ENCODE peak calls at places on chromosome 14, in six cellular contexts. T is GM20000, I is RWPE1, P is pancreas, Z is A549, Q is glutamatergic neuron. G is an unnamed sample.

GRCh38 chr14:71362920-71363584 is 455.8 kb downstream of the PCNX1 start:
- DNase-seq in T (peak), I (no peak), P (no peak), Z (no peak), Q (no peak), G (peak)

GRCh38 chr14:99320105-99320572 is 48.1 kb upstream of the BCL11B start:
- DNase-seq in T (peak), I (peak), P (peak), Z (peak), Q (peak), G (peak)

GRCh38 chr14:101404426-101405170 is 156.7 kb upstream of the DIO3 start:
- DNase-seq in T (no peak), I (no peak), P (no peak), Z (no peak), Q (no peak), G (peak)

GRCh38 chr14:92687681-92688433 is 60.6 kb downstream of the LGMN start:
- DNase-seq in T (peak), I (no peak), P (peak), Z (no peak), Q (peak), G (no peak)

GRCh38 chr14:32608880-32609279 is 279.8 kb downstream of the AKAP6 start:
- DNase-seq in T (no peak), I (peak), P (no peak), Z (no peak), Q (no peak), G (peak)

GRCh38 chr14:29310757-29311156 is 544.2 kb downstream of the FOXG1 start:
- DNase-seq in T (no peak), I (peak), P (no peak), Z (no peak), Q (no peak), G (no peak)

GRCh38 chr14:98943907-98944306 is 328.1 kb downstream of the BCL11B start:
- DNase-seq in T (no peak), I (no peak), P (no peak), Z (no peak), Q (no peak), G (no peak)

GRCh38 chr14:106442857-106443256 is 916.5 kb downstream of the TMEM121 start:
- DNase-seq in T (peak), I (no peak), P (no peak), Z (no peak), Q (no peak), G (peak)

GRCh38 chr14:90451443-90451842 is 54.6 kb downstream of the CALM1 start:
- DNase-seq in T (no peak), I (no peak), P (no peak), Z (no peak), Q (no peak), G (no peak)

GRCh38 chr14:103846569-103847438 is 571 bp downstream of the PPP1R13B start:
- DNase-seq in T (peak), I (peak), P (peak), Z (no peak), Q (peak), G (peak)

GRCh38 chr14:58815046-58815701 is 177.4 kb downstream of the DACT1 start:
- DNase-seq in T (no peak), I (no peak), P (no peak), Z (no peak), Q (no peak), G (no peak)

GRCh38 chr14:100994757-100995156 is 91.2 kb upstream of the RTL1 start:
- DNase-seq in T (no peak), I (no peak), P (no peak), Z (no peak), Q (no peak), G (no peak)

GRCh38 chr14:101176535-101177205 is 273.1 kb upstream of the RTL1 start:
- DNase-seq in T (no peak), I (no peak), P (no peak), Z (no peak), Q (no peak), G (no peak)

GRCh38 chr14:101128478-101129450 is 225.2 kb upstream of the RTL1 start:
- DNase-seq in T (no peak), I (no peak), P (no peak), Z (no peak), Q (peak), G (no peak)

GRCh38 chr14:103122578-103123127 is 608 bp upstream of the TNFAIP2 start:
- DNase-seq in T (no peak), I (no peak), P (peak), Z (no peak), Q (no peak), G (no peak)

GRCh38 chr14:59576332-59577294 is at the start of gene CCDC175:
- DNase-seq in T (peak), I (peak), P (peak), Z (peak), Q (peak), G (peak)

GRCh38 chr14:29548948-29549370 is 378.7 kb downstream of the PRKD1 start:
- DNase-seq in T (peak), I (peak), P (no peak), Z (peak), Q (no peak), G (peak)

GRCh38 chr14:92847220-92848148 is 53.4 kb downstream of the GOLGA5 start:
- DNase-seq in T (no peak), I (no peak), P (no peak), Z (no peak), Q (no peak), G (no peak)

GRCh38 chr14:61498811-61499210 is 177.4 kb downstream of the PRKCH start:
- DNase-seq in T (no peak), I (no peak), P (no peak), Z (no peak), Q (no peak), G (peak)

GRCh38 chr14:22797017-22797917 is 18.0 kb downstream of the SLC7A7 start:
- DNase-seq in T (no peak), I (no peak), P (no peak), Z (no peak), Q (no peak), G (no peak)

GRCh38 chr14:24325963-24326362 is 8.9 kb downstream of the ADCY4 start:
- DNase-seq in T (no peak), I (no peak), P (no peak), Z (no peak), Q (no peak), G (no peak)

GRCh38 chr14:71317385-71318096 is 410.3 kb downstream of the PCNX1 start:
- DNase-seq in T (no peak), I (no peak), P (no peak), Z (no peak), Q (no peak), G (no peak)

GRCh38 chr14:90428676-90429075 is 31.8 kb downstream of the CALM1 start:
- DNase-seq in T (no peak), I (no peak), P (no peak), Z (no peak), Q (no peak), G (no peak)

GRCh38 chr14:94648801-94649200 is 36.6 kb downstream of the SERPINA3 start:
- DNase-seq in T (no peak), I (no peak), P (no peak), Z (no peak), Q (no peak), G (no peak)

DNA sequence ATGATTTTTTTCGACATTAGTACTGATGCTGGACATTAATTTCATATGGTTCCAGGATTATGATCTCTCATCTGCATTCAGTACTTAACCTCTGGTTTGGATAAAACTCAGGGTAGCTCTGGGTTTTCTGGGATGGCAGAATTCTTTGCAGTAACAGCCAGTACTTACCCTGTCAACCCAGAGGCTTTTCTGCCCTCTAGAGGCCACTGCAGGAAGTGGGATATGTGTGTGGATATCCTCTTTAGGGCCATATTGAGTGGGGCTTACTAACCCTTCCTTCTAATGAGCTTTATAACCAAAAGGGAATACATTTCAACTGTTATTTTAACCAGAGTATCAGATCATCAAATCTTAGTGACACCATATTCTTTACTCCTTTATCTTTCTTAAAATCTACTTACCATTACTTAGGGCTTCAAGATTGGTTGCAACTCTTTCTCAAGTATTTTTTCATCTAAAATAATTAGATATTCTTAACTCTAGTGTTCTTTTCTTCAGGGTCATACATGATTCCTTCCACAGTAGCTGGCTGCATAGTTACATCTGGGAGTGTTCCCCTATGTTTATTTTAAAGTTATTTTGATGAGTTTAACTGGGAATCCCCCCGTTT is 488.0 kb upstream of the STXBP6 start:
- DNase-seq in T (peak), I (no peak), P (no peak), Z (no peak), Q (peak), G (no peak)
- TF ChIP-seq CTCF in T (no peak), I (peak), P (peak), Z (no peak), Q (peak), G (no peak)

GRCh38 chr14:75310295-75311059 is 31.8 kb downstream of the FOS start:
- DNase-seq in T (no peak), I (no peak), P (peak), Z (peak), Q (peak), G (peak)

GRCh38 chr14:75303415-75303814 is 24.8 kb downstream of the FOS start:
- DNase-seq in T (peak), I (peak), P (no peak), Z (peak), Q (peak), G (peak)

GRCh38 chr14:75307700-75308379 is 29.2 kb downstream of the FOS start:
- DNase-seq in T (peak), I (peak), P (peak), Z (peak), Q (peak), G (peak)

GRCh38 chr14:75301666-75302325 is 23.2 kb downstream of the FOS start:
- DNase-seq in T (peak), I (no peak), P (no peak), Z (no peak), Q (no peak), G (peak)

GRCh38 chr14:75306917-75307699 is 28.5 kb downstream of the FOS start:
- DNase-seq in T (peak), I (no peak), P (no peak), Z (peak), Q (no peak), G (peak)
- TF ChIP-seq CTCF in T (peak), I (peak), P (no peak), Z (peak), Q (no peak), G (peak)

GRCh38 chr14:96585672-96586013 is 83.5 kb downstream of the PAPOLA start:
- DNase-seq in T (no peak), I (no peak), P (no peak), Z (no peak), Q (no peak), G (no peak)

GRCh38 chr14:96582995-96583394 is 80.8 kb downstream of the PAPOLA start:
- DNase-seq in T (no peak), I (no peak), P (no peak), Z (no peak), Q (no peak), G (no peak)

GRCh38 chr14:96583605-96584041 is 81.4 kb downstream of the PAPOLA start:
- DNase-seq in T (peak), I (no peak), P (no peak), Z (no peak), Q (no peak), G (no peak)

GRCh38 chr14:96584907-96585671 is 82.9 kb downstream of the PAPOLA start:
- DNase-seq in T (peak), I (no peak), P (no peak), Z (no peak), Q (no peak), G (no peak)

GRCh38 chr14:96584199-96584906 is 82.2 kb downstream of the PAPOLA start:
- DNase-seq in T (peak), I (peak), P (no peak), Z (peak), Q (peak), G (peak)
- TF ChIP-seq CTCF in T (peak), I (peak), P (no peak), Z (peak), Q (peak), G (peak)

GRCh38 chr14:84493779-84494178 is 1036.2 kb upstream of the FLRT2 start:
- DNase-seq in T (no peak), I (no peak), P (no peak), Z (no peak), Q (no peak), G (no peak)
- TF ChIP-seq CTCF in T (no peak), I (no peak), P (no peak), Z (no peak), Q (no peak), G (no peak)

G was measured in MCF 10A.